ENCODE peak calls at places on chromosome 13, in seven cellular contexts. One of them, this sample, is unnamed.

GRCh38 chr13:48902421-48902820 is 73.3 kb upstream of the FNDC3A start:
- DNase-seq in Panc1: no peak
- DNase-seq in body of pancreas: peak; percentile 5
- DNase-seq in tibial artery: no peak
- DNase-seq in suprapubic skin: no peak
- DNase-seq in transverse colon: no peak
- DNase-seq in uterus: no peak
- DNase-seq in this sample: no peak

GRCh38 chr13:29543230-29544215 is 52.0 kb downstream of the SLC7A1 start:
- DNase-seq in Panc1: no peak
- DNase-seq in body of pancreas: no peak
- DNase-seq in tibial artery: no peak
- DNase-seq in suprapubic skin: no peak
- DNase-seq in transverse colon: no peak
- DNase-seq in uterus: no peak
- DNase-seq in this sample: no peak

GRCh38 chr13:36428083-36428482 is 4.2 kb upstream of the CCNA1 start:
- DNase-seq in Panc1: no peak
- DNase-seq in body of pancreas: no peak
- DNase-seq in tibial artery: no peak
- DNase-seq in suprapubic skin: no peak
- DNase-seq in transverse colon: no peak
- DNase-seq in uterus: no peak
- DNase-seq in this sample: no peak

GRCh38 chr13:91464336-91464735 is 65.9 kb downstream of the GPC5 start:
- DNase-seq in Panc1: no peak
- DNase-seq in body of pancreas: no peak
- DNase-seq in tibial artery: no peak
- DNase-seq in suprapubic skin: no peak
- DNase-seq in transverse colon: no peak
- DNase-seq in uterus: no peak
- DNase-seq in this sample: no peak

GRCh38 chr13:107367258-107367657 is 799.3 kb upstream of the ARGLU1 start:
- DNase-seq in Panc1: no peak
- DNase-seq in body of pancreas: no peak
- DNase-seq in tibial artery: no peak
- DNase-seq in suprapubic skin: no peak
- DNase-seq in transverse colon: no peak
- DNase-seq in uterus: no peak
- DNase-seq in this sample: no peak

GRCh38 chr13:72122661-72123060 is 255.7 kb upstream of the DACH1 start:
- DNase-seq in Panc1: no peak
- DNase-seq in body of pancreas: no peak
- DNase-seq in tibial artery: no peak
- DNase-seq in suprapubic skin: no peak
- DNase-seq in transverse colon: no peak
- DNase-seq in uterus: no peak
- DNase-seq in this sample: no peak

GRCh38 chr13:112246731-112247470 is 129.3 kb upstream of the SPACA7 start:
- DNase-seq in Panc1: no peak
- DNase-seq in body of pancreas: no peak
- DNase-seq in tibial artery: no peak
- DNase-seq in suprapubic skin: peak; percentile 62
- DNase-seq in transverse colon: no peak
- DNase-seq in uterus: no peak
- DNase-seq in this sample: no peak

GRCh38 chr13:44576396-44577235 is 486 bp upstream of the TSC22D1 start:
- DNase-seq in Panc1: no peak
- DNase-seq in body of pancreas: peak; percentile 23
- DNase-seq in tibial artery: no peak
- DNase-seq in suprapubic skin: no peak
- DNase-seq in transverse colon: peak; percentile 19
- DNase-seq in uterus: peak; percentile 37
- DNase-seq in this sample: peak; percentile 21

GRCh38 chr13:98521461-98521860 is 55.4 kb downstream of the STK24 start:
- DNase-seq in Panc1: no peak
- DNase-seq in body of pancreas: no peak
- DNase-seq in tibial artery: no peak
- DNase-seq in suprapubic skin: no peak
- DNase-seq in transverse colon: no peak
- DNase-seq in uterus: no peak
- DNase-seq in this sample: no peak

GRCh38 chr13:98520674-98521449 is 56.0 kb downstream of the STK24 start:
- DNase-seq in Panc1: no peak
- DNase-seq in body of pancreas: no peak
- DNase-seq in tibial artery: no peak
- DNase-seq in suprapubic skin: peak; percentile 44
- DNase-seq in transverse colon: no peak
- DNase-seq in uterus: no peak
- DNase-seq in this sample: no peak

GRCh38 chr13:98521876-98522275 is 55.0 kb downstream of the STK24 start:
- DNase-seq in Panc1: no peak
- DNase-seq in body of pancreas: no peak
- DNase-seq in tibial artery: no peak
- DNase-seq in suprapubic skin: no peak
- DNase-seq in transverse colon: no peak
- DNase-seq in uterus: no peak
- DNase-seq in this sample: peak; percentile 58

GRCh38 chr13:98517576-98518310 is 59.2 kb downstream of the STK24 start:
- DNase-seq in Panc1: no peak
- DNase-seq in body of pancreas: no peak
- DNase-seq in tibial artery: no peak
- DNase-seq in suprapubic skin: no peak
- DNase-seq in transverse colon: no peak
- DNase-seq in uterus: no peak
- DNase-seq in this sample: no peak

DNA sequence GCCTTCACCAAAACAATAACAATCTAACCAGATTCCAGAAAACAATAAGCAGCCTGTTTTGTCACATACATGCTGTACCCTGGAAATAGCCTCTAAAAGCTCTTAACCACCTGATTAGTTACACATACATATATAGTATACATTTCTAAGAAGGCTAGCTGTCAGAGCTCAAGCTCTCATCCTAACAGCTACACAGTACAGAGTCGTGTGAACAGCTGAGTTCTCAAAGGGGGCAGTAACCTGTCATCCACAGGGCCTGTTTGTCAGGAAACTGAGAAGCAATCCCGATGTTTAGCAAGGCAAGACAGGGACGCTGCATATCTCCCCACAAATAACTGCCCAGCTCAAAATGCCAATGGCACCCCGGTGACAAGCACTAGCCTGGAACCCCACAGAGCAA is 56.9 kb downstream of the STK24 start:
- DNase-seq in Panc1: no peak
- DNase-seq in body of pancreas: no peak
- DNase-seq in tibial artery: no peak
- DNase-seq in suprapubic skin: no peak
- DNase-seq in transverse colon: no peak
- DNase-seq in uterus: no peak
- DNase-seq in this sample: no peak
- H3K4me1 ChIP-seq in Panc1: no peaks in the 10 kb centered on the region
- H3K4me1 ChIP-seq in body of pancreas: peaks cover 60% of the 10 kb centered on the region
- H3K4me1 ChIP-seq in tibial artery: no peaks in the 10 kb centered on the region
- H3K4me1 ChIP-seq in suprapubic skin: peaks cover 84% of the 10 kb centered on the region
- H3K4me1 ChIP-seq in transverse colon: peaks cover 18% of the 10 kb centered on the region
- H3K4me1 ChIP-seq in uterus: peaks cover 9% of the 10 kb centered on the region
- H3K4me1 ChIP-seq in this sample: peaks cover 57% of the 10 kb centered on the region

GRCh38 chr13:62207388-62207787 is 791.7 kb upstream of the PCDH20 start:
- DNase-seq in Panc1: no peak
- DNase-seq in body of pancreas: no peak
- DNase-seq in tibial artery: no peak
- DNase-seq in suprapubic skin: no peak
- DNase-seq in transverse colon: no peak
- DNase-seq in uterus: no peak
- DNase-seq in this sample: no peak
- H3K9me3 ChIP-seq in Panc1: no peaks in the 10 kb centered on the region
- H3K9me3 ChIP-seq in body of pancreas: no peaks in the 10 kb centered on the region
- H3K9me3 ChIP-seq in tibial artery: no peaks in the 10 kb centered on the region
- H3K9me3 ChIP-seq in suprapubic skin: no peaks in the 10 kb centered on the region
- H3K9me3 ChIP-seq in transverse colon: no peaks in the 10 kb centered on the region
- H3K9me3 ChIP-seq in uterus: no peaks in the 10 kb centered on the region
- H3K9me3 ChIP-seq in this sample: no peaks in the 10 kb centered on the region

DNA sequence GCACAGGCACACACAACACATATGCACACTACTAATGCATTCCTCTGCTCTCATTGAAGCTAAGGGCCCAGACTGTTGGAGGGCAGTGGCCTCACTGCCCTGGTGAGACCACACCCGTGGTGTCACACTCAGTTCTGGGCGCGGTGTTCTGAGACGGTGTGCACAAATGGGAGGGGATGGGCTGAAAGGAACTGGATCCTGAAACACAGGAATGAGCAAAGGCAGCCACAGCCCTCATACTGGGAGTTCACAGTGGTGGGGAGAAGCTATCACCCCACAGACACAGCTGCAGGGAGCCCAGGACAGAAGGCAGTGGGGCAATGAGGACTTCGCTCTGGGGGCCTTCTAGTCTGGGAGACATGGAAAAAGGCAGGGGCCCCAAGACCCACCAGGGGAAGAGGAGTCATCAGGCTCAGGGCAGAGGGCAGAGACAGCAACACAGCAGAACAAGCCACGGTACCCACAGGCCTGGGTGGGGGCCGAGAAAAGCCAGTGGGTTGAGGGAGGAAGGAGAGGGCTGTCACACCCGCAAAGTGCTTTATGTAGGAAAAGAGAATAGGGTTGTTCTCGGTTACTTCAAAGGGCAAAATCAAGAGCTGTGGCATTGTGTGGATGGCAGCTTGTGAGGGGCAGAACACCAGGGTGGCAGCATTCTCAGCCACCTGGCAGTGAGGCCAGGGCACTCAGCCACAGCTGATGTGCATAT is 75.4 kb upstream of the GPR183 start:
- DNase-seq in Panc1: no peak
- DNase-seq in body of pancreas: no peak
- DNase-seq in tibial artery: no peak
- DNase-seq in suprapubic skin: no peak
- DNase-seq in transverse colon: peak; percentile 73
- DNase-seq in uterus: no peak
- DNase-seq in this sample: no peak
- TF ChIP-seq CTCF in Panc1: no peak
- TF ChIP-seq CTCF in body of pancreas: no peak
- TF ChIP-seq CTCF in tibial artery: no peak
- TF ChIP-seq CTCF in suprapubic skin: no peak
- TF ChIP-seq CTCF in transverse colon: no peak
- TF ChIP-seq CTCF in uterus: no peak
- TF ChIP-seq CTCF in this sample: no peak

GRCh38 chr13:50162001-50162400 is 146.8 kb downstream of the KCNRG start:
- DNase-seq in Panc1: no peak
- DNase-seq in body of pancreas: no peak
- DNase-seq in tibial artery: no peak
- DNase-seq in suprapubic skin: no peak
- DNase-seq in transverse colon: no peak
- DNase-seq in uterus: no peak
- DNase-seq in this sample: no peak

GRCh38 chr13:50158385-50159165 is 143.3 kb downstream of the KCNRG start:
- DNase-seq in Panc1: no peak
- DNase-seq in body of pancreas: no peak
- DNase-seq in tibial artery: no peak
- DNase-seq in suprapubic skin: no peak
- DNase-seq in transverse colon: no peak
- DNase-seq in uterus: no peak
- DNase-seq in this sample: no peak

GRCh38 chr13:50156722-50157121 is 141.5 kb downstream of the KCNRG start:
- DNase-seq in Panc1: no peak
- DNase-seq in body of pancreas: no peak
- DNase-seq in tibial artery: no peak
- DNase-seq in suprapubic skin: no peak
- DNase-seq in transverse colon: no peak
- DNase-seq in uterus: no peak
- DNase-seq in this sample: no peak

GRCh38 chr13:50161052-50161451 is 145.8 kb downstream of the KCNRG start:
- DNase-seq in Panc1: no peak
- DNase-seq in body of pancreas: peak; percentile 2
- DNase-seq in tibial artery: no peak
- DNase-seq in suprapubic skin: no peak
- DNase-seq in transverse colon: no peak
- DNase-seq in uterus: no peak
- DNase-seq in this sample: no peak

GRCh38 chr13:50159613-50160012 is 144.4 kb downstream of the KCNRG start:
- DNase-seq in Panc1: no peak
- DNase-seq in body of pancreas: no peak
- DNase-seq in tibial artery: no peak
- DNase-seq in suprapubic skin: no peak
- DNase-seq in transverse colon: no peak
- DNase-seq in uterus: no peak
- DNase-seq in this sample: no peak
- H3K4me1 ChIP-seq in Panc1: no peaks in the 10 kb centered on the region
- H3K4me1 ChIP-seq in body of pancreas: peaks cover 4% of the 10 kb centered on the region
- H3K4me1 ChIP-seq in tibial artery: no peaks in the 10 kb centered on the region
- H3K4me1 ChIP-seq in suprapubic skin: no peaks in the 10 kb centered on the region
- H3K4me1 ChIP-seq in transverse colon: no peaks in the 10 kb centered on the region
- H3K4me1 ChIP-seq in uterus: no peaks in the 10 kb centered on the region
- H3K4me1 ChIP-seq in this sample: no peaks in the 10 kb centered on the region

DNA sequence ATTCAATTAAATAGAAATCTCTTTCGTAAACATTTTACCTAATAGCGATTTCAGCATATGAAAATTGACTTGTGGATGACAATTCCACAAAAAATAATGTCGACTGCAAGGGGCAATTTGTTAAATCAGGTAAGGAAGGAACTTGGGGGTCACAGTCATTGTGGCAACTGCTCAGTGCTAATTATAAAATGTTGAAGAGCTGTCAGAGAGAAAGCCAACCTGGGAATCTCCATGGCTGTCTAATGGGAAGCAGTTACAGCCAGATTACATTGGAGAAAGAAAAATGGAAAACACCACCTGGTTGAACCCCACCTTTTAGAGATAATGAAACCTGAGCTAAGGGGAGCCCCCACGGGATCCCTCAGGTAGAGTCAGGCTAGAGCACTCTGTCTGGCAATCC is 373.9 kb downstream of the FOXO1 start:
- DNase-seq in Panc1: no peak
- DNase-seq in body of pancreas: no peak
- DNase-seq in tibial artery: no peak
- DNase-seq in suprapubic skin: no peak
- DNase-seq in transverse colon: no peak
- DNase-seq in uterus: no peak
- DNase-seq in this sample: no peak
- H3K9me3 ChIP-seq in Panc1: no peaks in the 10 kb centered on the region
- H3K9me3 ChIP-seq in body of pancreas: no peaks in the 10 kb centered on the region
- H3K9me3 ChIP-seq in tibial artery: peaks cover 17% of the 10 kb centered on the region
- H3K9me3 ChIP-seq in suprapubic skin: peaks cover 6% of the 10 kb centered on the region
- H3K9me3 ChIP-seq in transverse colon: no peaks in the 10 kb centered on the region
- H3K9me3 ChIP-seq in uterus: peaks cover 5% of the 10 kb centered on the region
- H3K9me3 ChIP-seq in this sample: no peaks in the 10 kb centered on the region

GRCh38 chr13:75566658-75567057 is 17.1 kb downstream of the UCHL3 start:
- DNase-seq in Panc1: no peak
- DNase-seq in body of pancreas: no peak
- DNase-seq in tibial artery: no peak
- DNase-seq in suprapubic skin: no peak
- DNase-seq in transverse colon: no peak
- DNase-seq in uterus: no peak
- DNase-seq in this sample: no peak
- TF ChIP-seq CTCF in Panc1: peak; percentile 41
- TF ChIP-seq CTCF in body of pancreas: no peak
- TF ChIP-seq CTCF in tibial artery: peak; percentile 5
- TF ChIP-seq CTCF in suprapubic skin: no peak
- TF ChIP-seq CTCF in transverse colon: no peak
- TF ChIP-seq CTCF in uterus: no peak
- TF ChIP-seq CTCF in this sample: no peak

This sample was measured in thyroid gland.